ENCODE peak calls at places on chromosomes 6 and 20, in seven cellular contexts. G is adrenal gland, Q is right lobe of liver, D is uterus, E is ovary, T is sigmoid colon, V is esophagus squamous epithelium. S is an unnamed sample.

GRCh38 chr6:71197267-71197666 is 91.3 kb upstream of the OGFRL1 start:
- DNase-seq in G (no peak), Q (no peak), D (no peak), E (no peak), T (no peak), V (no peak), S (no peak)

GRCh38 chr6:7268362-7269310 is 44.4 kb downstream of the SSR1 start:
- DNase-seq in G (no peak), Q (peak; percentile 15), D (no peak), E (no peak), T (peak; percentile 52), V (no peak), S (no peak)

GRCh38 chr6:107435798-107436197 is 23.6 kb downstream of the PDSS2 start:
- DNase-seq in G (no peak), Q (no peak), D (no peak), E (no peak), T (no peak), V (no peak), S (no peak)

GRCh38 chr20:4083103-4083864 is 67.9 kb upstream of the RNF24 start:
- DNase-seq in G (no peak), Q (no peak), D (no peak), E (no peak), T (peak; percentile 79), V (no peak), S (no peak)

GRCh38 chr6:166775180-166775922 is 148.3 kb upstream of the RPS6KA2 start:
- DNase-seq in G (peak; percentile 63), Q (peak; percentile 45), D (peak; percentile 53), E (peak; percentile 50), T (no peak), V (no peak), S (no peak)

GRCh38 chr6:16278048-16278724 is 39.8 kb downstream of the GMPR start:
- DNase-seq in G (no peak), Q (no peak), D (no peak), E (no peak), T (no peak), V (no peak), S (no peak)

GRCh38 chr20:24605937-24606455 is 136.6 kb downstream of the SYNDIG1 start:
- DNase-seq in G (no peak), Q (no peak), D (no peak), E (no peak), T (no peak), V (no peak), S (no peak)

GRCh38 chr20:47484303-47484702 is 17.4 kb upstream of the NCOA3 start:
- DNase-seq in G (no peak), Q (no peak), D (no peak), E (no peak), T (no peak), V (no peak), S (no peak)

GRCh38 chr6:168450921-168451320 is 9.9 kb downstream of the SMOC2 start:
- DNase-seq in G (no peak), Q (no peak), D (no peak), E (no peak), T (no peak), V (no peak), S (peak; percentile 50)

GRCh38 chr6:7899046-7899888 is 11.3 kb downstream of the TXNDC5 start:
- DNase-seq in G (no peak), Q (no peak), D (no peak), E (no peak), T (no peak), V (no peak), S (no peak)

GRCh38 chr6:108989700-108990099 is 104.9 kb downstream of the SESN1 start:
- DNase-seq in G (no peak), Q (no peak), D (no peak), E (no peak), T (no peak), V (no peak), S (no peak)

GRCh38 chr6:18213439-18213838 is 50.9 kb downstream of the DEK start:
- DNase-seq in G (no peak), Q (no peak), D (no peak), E (no peak), T (no peak), V (no peak), S (no peak)

GRCh38 chr6:136524936-136525413 is 25.2 kb downstream of the MAP7 start:
- DNase-seq in G (no peak), Q (no peak), D (no peak), E (no peak), T (no peak), V (no peak), S (no peak)

GRCh38 chr20:63810730-63811490 is 20.2 kb downstream of the ZBTB46 start:
- DNase-seq in G (no peak), Q (no peak), D (no peak), E (peak; percentile 50), T (no peak), V (no peak), S (no peak)

DNA sequence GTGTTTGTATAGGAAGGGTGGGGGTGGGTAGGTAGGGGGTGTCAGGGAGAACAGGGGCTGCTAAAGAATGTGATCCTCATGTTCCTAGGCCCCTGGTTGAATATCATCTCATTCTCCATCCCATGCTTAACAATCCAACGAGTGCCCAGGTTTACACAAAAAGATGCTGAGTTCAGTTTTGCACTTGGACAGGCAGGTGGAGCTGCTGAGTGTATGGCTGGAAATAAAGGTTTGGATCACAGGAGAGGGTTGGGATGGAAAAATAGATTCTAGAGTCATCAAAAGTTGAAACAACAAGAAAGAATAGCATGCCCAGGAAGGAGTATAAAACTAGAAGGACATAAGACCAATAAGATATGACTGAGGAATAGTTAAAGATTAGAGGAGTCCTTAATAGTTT is 14.2 kb downstream of the CHD6 start:
- DNase-seq in G (no peak), Q (no peak), D (no peak), E (no peak), T (no peak), V (no peak), S (no peak)
- TF ChIP-seq CTCF in G (no peak), Q (no peak), D (no peak), E (no peak), T (no peak), V (no peak), S (no peak)

DNA sequence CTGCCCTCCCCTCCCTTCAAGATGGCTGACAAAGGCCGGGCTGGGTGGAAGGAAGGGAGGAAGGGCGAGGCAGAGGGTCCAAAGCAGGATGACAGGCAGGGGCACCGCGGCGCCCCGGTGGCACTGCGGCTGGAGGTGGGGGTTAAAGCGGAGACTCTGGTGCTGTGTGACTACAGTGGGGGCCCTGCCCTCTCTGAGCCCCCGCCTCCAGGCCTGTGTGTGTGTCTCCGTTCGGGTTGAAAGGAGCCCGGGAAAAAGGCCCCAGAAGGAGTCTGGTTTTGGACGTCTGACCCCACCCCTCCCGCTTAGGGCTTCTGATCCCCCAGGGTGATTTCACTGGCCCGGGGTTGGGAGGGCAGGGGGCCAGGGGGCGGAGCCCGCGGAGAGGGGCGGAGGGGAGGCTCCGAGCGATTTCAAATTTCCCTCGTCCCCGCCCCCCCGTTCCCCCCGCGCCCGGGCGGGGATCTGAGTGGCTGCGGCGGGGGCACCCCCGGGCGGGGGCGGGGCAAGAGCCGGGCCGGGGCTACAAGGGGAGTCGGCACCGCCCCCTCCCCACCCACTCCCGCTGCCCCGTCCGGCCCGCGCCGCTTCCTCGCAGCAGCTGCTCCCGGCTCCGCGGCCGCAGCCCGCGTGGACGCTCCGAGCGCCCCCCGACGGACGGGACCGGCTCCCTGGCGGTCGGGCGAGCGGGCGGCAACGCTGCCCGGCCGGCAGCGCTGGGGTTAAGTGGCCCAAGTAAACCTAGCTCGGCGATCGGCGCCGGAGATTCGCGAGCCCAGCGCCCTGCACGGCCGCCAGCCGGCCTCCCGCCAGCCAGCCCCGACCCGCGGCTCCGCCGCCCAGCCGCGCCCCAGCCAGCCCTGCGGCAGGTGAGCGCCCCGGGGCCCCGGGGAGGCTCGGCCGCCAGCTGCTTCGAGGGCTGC is at the start of gene DNMT3B:
- DNase-seq in G (peak; percentile 67), Q (peak; percentile 84), D (peak; percentile 73), E (peak; percentile 69), T (peak; percentile 83), V (no peak), S (peak; percentile 44)
- TF ChIP-seq POLR2A in G (no peak), Q (peak; percentile 21), D (peak; percentile 22), E (no peak), T (no peak), V (no peak), S (no peak)

GRCh38 chr6:122264557-122264956 is 134.9 kb upstream of the HSF2 start:
- DNase-seq in G (no peak), Q (no peak), D (no peak), E (no peak), T (no peak), V (no peak), S (no peak)
- H3K4me3 ChIP-seq in G (no peak overlapping the region), Q (no peak overlapping the region), D (no peak overlapping the region), E (no peak overlapping the region), T (no peak overlapping the region), V (no peak overlapping the region), S (no peak overlapping the region)

GRCh38 chr6:130076512-130076911 is 58.1 kb downstream of the L3MBTL3 start:
- DNase-seq in G (no peak), Q (no peak), D (no peak), E (no peak), T (no peak), V (no peak), S (no peak)
- TF ChIP-seq CTCF in G (no peak), Q (no peak), D (no peak), E (no peak), T (no peak), V (no peak), S (no peak)

GRCh38 chr20:21303061-21303871 is at the start of gene XRN2:
- DNase-seq in G (peak; percentile 97), Q (peak; percentile 97), D (peak; percentile 94), E (peak; percentile 94), T (peak; percentile 98), V (peak; percentile 64), S (peak; percentile 94)
- TF ChIP-seq POLR2A in G (peak; percentile 91), Q (peak; percentile 88), D (peak; percentile 84), E (peak; percentile 84), T (peak; percentile 66), V (no peak), S (peak; percentile 55)

S was measured in lower leg skin.